ENCODE peak calls at places on chromosome 10, in seven cellular contexts. One of them, this sample, is unnamed.

GRCh38 chr10:32379314-32379949 is 32.5 kb upstream of the EPC1 start:
- DNase-seq in A549: no peak
- DNase-seq in chondrocyte: no peak
- DNase-seq in activated B cell treated with CpG ODN at 0.5 μM for 24 hours: no peak
- DNase-seq in cardiac muscle cell: peak; percentile 75
- DNase-seq in astrocyte of the cerebellum: peak; percentile 49
- DNase-seq in PC-3: peak; percentile 93
- DNase-seq in this sample: peak; percentile 39

GRCh38 chr10:76973515-76974289 is 663.9 kb downstream of the KCNMA1 start:
- DNase-seq in A549: no peak
- DNase-seq in chondrocyte: no peak
- DNase-seq in activated B cell treated with CpG ODN at 0.5 μM for 24 hours: no peak
- DNase-seq in cardiac muscle cell: no peak
- DNase-seq in astrocyte of the cerebellum: no peak
- DNase-seq in PC-3: peak; percentile 99
- DNase-seq in this sample: no peak

GRCh38 chr10:80122746-80123145 is 9.8 kb upstream of the PLAC9 start:
- DNase-seq in A549: no peak
- DNase-seq in chondrocyte: no peak
- DNase-seq in activated B cell treated with CpG ODN at 0.5 μM for 24 hours: no peak
- DNase-seq in cardiac muscle cell: no peak
- DNase-seq in astrocyte of the cerebellum: no peak
- DNase-seq in PC-3: no peak
- DNase-seq in this sample: no peak

GRCh38 chr10:29957887-29958330 is 101.5 kb downstream of the JCAD start:
- DNase-seq in A549: no peak
- DNase-seq in chondrocyte: no peak
- DNase-seq in activated B cell treated with CpG ODN at 0.5 μM for 24 hours: no peak
- DNase-seq in cardiac muscle cell: no peak
- DNase-seq in astrocyte of the cerebellum: peak; percentile 36
- DNase-seq in PC-3: no peak
- DNase-seq in this sample: no peak

GRCh38 chr10:67803588-67804394 is 34.2 kb downstream of the DNAJC12 start:
- DNase-seq in A549: peak; percentile 25
- DNase-seq in chondrocyte: no peak
- DNase-seq in activated B cell treated with CpG ODN at 0.5 μM for 24 hours: no peak
- DNase-seq in cardiac muscle cell: no peak
- DNase-seq in astrocyte of the cerebellum: no peak
- DNase-seq in PC-3: no peak
- DNase-seq in this sample: peak; percentile 59

GRCh38 chr10:43120948-43121290 is 17.3 kb upstream of the CSGALNACT2 start:
- DNase-seq in A549: no peak
- DNase-seq in chondrocyte: no peak
- DNase-seq in activated B cell treated with CpG ODN at 0.5 μM for 24 hours: no peak
- DNase-seq in cardiac muscle cell: no peak
- DNase-seq in astrocyte of the cerebellum: no peak
- DNase-seq in PC-3: no peak
- DNase-seq in this sample: peak; percentile 88

GRCh38 chr10:13851906-13852305 is 265.1 kb downstream of the PRPF18 start:
- DNase-seq in A549: no peak
- DNase-seq in chondrocyte: no peak
- DNase-seq in activated B cell treated with CpG ODN at 0.5 μM for 24 hours: no peak
- DNase-seq in cardiac muscle cell: no peak
- DNase-seq in astrocyte of the cerebellum: no peak
- DNase-seq in PC-3: no peak
- DNase-seq in this sample: no peak

GRCh38 chr10:22386396-22386928 is 41.2 kb downstream of the SPAG6 start:
- DNase-seq in A549: no peak
- DNase-seq in chondrocyte: no peak
- DNase-seq in activated B cell treated with CpG ODN at 0.5 μM for 24 hours: no peak
- DNase-seq in cardiac muscle cell: peak; percentile 51
- DNase-seq in astrocyte of the cerebellum: no peak
- DNase-seq in PC-3: no peak
- DNase-seq in this sample: no peak

GRCh38 chr10:26939290-26939956 is 78.7 kb upstream of the ABI1 start:
- DNase-seq in A549: no peak
- DNase-seq in chondrocyte: no peak
- DNase-seq in activated B cell treated with CpG ODN at 0.5 μM for 24 hours: no peak
- DNase-seq in cardiac muscle cell: no peak
- DNase-seq in astrocyte of the cerebellum: no peak
- DNase-seq in PC-3: no peak
- DNase-seq in this sample: no peak

GRCh38 chr10:110200518-110200917 is 6.9 kb upstream of the MXI1 start:
- DNase-seq in A549: no peak
- DNase-seq in chondrocyte: no peak
- DNase-seq in activated B cell treated with CpG ODN at 0.5 μM for 24 hours: no peak
- DNase-seq in cardiac muscle cell: no peak
- DNase-seq in astrocyte of the cerebellum: no peak
- DNase-seq in PC-3: no peak
- DNase-seq in this sample: no peak
- TF ChIP-seq CTCF in A549: no peak
- TF ChIP-seq CTCF in chondrocyte: no peak
- TF ChIP-seq CTCF in activated B cell treated with CpG ODN at 0.5 μM for 24 hours: no peak
- TF ChIP-seq CTCF in cardiac muscle cell: no peak
- TF ChIP-seq CTCF in astrocyte of the cerebellum: no peak
- TF ChIP-seq CTCF in PC-3: no peak
- TF ChIP-seq CTCF in this sample: no peak

GRCh38 chr10:61905837-61906236 is 4.3 kb downstream of the ARID5B start:
- DNase-seq in A549: no peak
- DNase-seq in chondrocyte: no peak
- DNase-seq in activated B cell treated with CpG ODN at 0.5 μM for 24 hours: no peak
- DNase-seq in cardiac muscle cell: no peak
- DNase-seq in astrocyte of the cerebellum: no peak
- DNase-seq in PC-3: no peak
- DNase-seq in this sample: no peak

GRCh38 chr10:61903184-61903990 is 1.9 kb downstream of the ARID5B start:
- DNase-seq in A549: peak; percentile 35
- DNase-seq in chondrocyte: no peak
- DNase-seq in activated B cell treated with CpG ODN at 0.5 μM for 24 hours: peak; percentile 76
- DNase-seq in cardiac muscle cell: peak; percentile 51
- DNase-seq in astrocyte of the cerebellum: no peak
- DNase-seq in PC-3: peak; percentile 78
- DNase-seq in this sample: peak; percentile 87

GRCh38 chr10:61903991-61904350 is 2.5 kb downstream of the ARID5B start:
- DNase-seq in A549: no peak
- DNase-seq in chondrocyte: no peak
- DNase-seq in activated B cell treated with CpG ODN at 0.5 μM for 24 hours: no peak
- DNase-seq in cardiac muscle cell: no peak
- DNase-seq in astrocyte of the cerebellum: no peak
- DNase-seq in PC-3: peak; percentile 97
- DNase-seq in this sample: no peak

GRCh38 chr10:61905446-61905725 is 3.9 kb downstream of the ARID5B start:
- DNase-seq in A549: no peak
- DNase-seq in chondrocyte: no peak
- DNase-seq in activated B cell treated with CpG ODN at 0.5 μM for 24 hours: no peak
- DNase-seq in cardiac muscle cell: no peak
- DNase-seq in astrocyte of the cerebellum: no peak
- DNase-seq in PC-3: no peak
- DNase-seq in this sample: no peak

GRCh38 chr10:61904711-61905445 is 3.4 kb downstream of the ARID5B start:
- DNase-seq in A549: peak; percentile 55
- DNase-seq in chondrocyte: no peak
- DNase-seq in activated B cell treated with CpG ODN at 0.5 μM for 24 hours: no peak
- DNase-seq in cardiac muscle cell: peak; percentile 7
- DNase-seq in astrocyte of the cerebellum: no peak
- DNase-seq in PC-3: peak; percentile 96
- DNase-seq in this sample: peak; percentile 84
- TF ChIP-seq CTCF in A549: peak; percentile 6
- TF ChIP-seq CTCF in chondrocyte: peak; percentile 79
- TF ChIP-seq CTCF in activated B cell treated with CpG ODN at 0.5 μM for 24 hours: peak; percentile 35
- TF ChIP-seq CTCF in cardiac muscle cell: peak; percentile 42
- TF ChIP-seq CTCF in astrocyte of the cerebellum: peak; percentile 50
- TF ChIP-seq CTCF in PC-3: peak; percentile 68
- TF ChIP-seq CTCF in this sample: peak; percentile 61

DNA sequence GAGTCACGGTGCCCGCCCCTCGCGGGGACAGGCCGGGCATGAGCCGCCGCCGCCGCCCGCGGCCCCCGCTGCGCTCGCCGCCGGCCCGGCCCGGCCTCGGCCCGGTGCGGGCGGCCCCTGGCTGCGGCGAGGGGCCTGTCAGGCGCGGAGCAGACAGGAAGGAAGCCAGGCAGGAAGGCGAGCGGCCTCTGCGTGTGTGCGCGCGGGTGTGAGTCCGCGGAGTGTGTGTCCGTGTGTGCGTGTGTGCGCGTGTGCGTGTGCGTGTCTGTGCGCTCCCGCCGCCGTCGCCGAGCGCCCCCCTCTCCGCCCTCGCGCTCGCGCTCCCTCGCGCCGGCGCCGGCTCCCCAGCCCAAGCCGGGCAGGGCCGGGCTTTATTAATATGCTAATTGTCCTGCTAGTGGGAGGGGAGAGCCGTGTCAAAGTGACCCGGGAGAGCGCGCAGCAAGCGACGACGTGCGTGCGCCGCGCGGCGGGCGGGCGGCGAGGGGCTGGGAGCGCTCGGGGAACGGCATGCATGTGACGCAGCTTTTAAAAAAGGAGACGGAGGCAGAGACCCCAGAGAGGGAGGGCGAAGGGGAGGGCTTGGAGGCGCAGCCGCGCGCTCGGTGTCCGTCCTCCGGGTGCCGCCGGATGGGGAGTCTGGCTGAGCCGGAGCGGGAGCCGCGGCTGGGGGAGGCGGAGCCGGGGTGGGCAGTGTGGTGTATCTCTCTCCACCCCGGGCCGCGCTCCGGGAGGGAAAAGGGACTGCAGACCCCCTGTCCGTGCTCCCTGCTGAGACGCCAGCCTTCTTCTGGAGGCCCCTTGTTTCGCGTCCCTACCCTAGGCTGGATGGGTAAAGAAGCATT is at the start of gene LDB1:
- DNase-seq in A549: peak; percentile 81
- DNase-seq in chondrocyte: no peak
- DNase-seq in activated B cell treated with CpG ODN at 0.5 μM for 24 hours: peak; percentile 73
- DNase-seq in cardiac muscle cell: peak; percentile 92
- DNase-seq in astrocyte of the cerebellum: no peak
- DNase-seq in PC-3: peak; percentile 65
- DNase-seq in this sample: peak; percentile 72
- TF ChIP-seq CTCF in A549: peak; percentile 4
- TF ChIP-seq CTCF in chondrocyte: peak; percentile 48
- TF ChIP-seq CTCF in activated B cell treated with CpG ODN at 0.5 μM for 24 hours: no peak
- TF ChIP-seq CTCF in cardiac muscle cell: no peak
- TF ChIP-seq CTCF in astrocyte of the cerebellum: no peak
- TF ChIP-seq CTCF in PC-3: no peak
- TF ChIP-seq CTCF in this sample: no peak

DNA sequence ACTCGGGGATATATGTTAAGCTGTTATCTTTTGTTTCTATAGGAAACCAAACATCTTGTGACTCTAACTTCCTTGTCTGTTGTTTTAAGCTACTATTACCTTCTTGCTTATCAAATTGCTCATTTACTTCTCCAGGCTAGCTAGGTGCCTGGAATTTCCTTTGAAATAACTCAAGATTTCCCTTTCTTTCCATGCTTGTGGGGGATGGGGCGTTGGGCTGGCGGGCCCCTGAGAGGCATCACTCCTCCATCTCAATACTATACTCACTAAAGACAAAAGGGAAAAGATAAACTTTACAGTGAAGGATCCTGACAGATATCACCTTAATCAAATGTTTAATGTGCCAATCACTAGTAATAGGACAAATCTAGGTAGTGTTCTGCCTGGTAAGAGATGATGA is 34.7 kb upstream of the MYO3A start:
- DNase-seq in A549: no peak
- DNase-seq in chondrocyte: no peak
- DNase-seq in activated B cell treated with CpG ODN at 0.5 μM for 24 hours: no peak
- DNase-seq in cardiac muscle cell: no peak
- DNase-seq in astrocyte of the cerebellum: no peak
- DNase-seq in PC-3: no peak
- DNase-seq in this sample: no peak
- TF ChIP-seq CTCF in A549: no peak
- TF ChIP-seq CTCF in chondrocyte: no peak
- TF ChIP-seq CTCF in activated B cell treated with CpG ODN at 0.5 μM for 24 hours: no peak
- TF ChIP-seq CTCF in cardiac muscle cell: no peak
- TF ChIP-seq CTCF in astrocyte of the cerebellum: no peak
- TF ChIP-seq CTCF in PC-3: no peak
- TF ChIP-seq CTCF in this sample: no peak

DNA sequence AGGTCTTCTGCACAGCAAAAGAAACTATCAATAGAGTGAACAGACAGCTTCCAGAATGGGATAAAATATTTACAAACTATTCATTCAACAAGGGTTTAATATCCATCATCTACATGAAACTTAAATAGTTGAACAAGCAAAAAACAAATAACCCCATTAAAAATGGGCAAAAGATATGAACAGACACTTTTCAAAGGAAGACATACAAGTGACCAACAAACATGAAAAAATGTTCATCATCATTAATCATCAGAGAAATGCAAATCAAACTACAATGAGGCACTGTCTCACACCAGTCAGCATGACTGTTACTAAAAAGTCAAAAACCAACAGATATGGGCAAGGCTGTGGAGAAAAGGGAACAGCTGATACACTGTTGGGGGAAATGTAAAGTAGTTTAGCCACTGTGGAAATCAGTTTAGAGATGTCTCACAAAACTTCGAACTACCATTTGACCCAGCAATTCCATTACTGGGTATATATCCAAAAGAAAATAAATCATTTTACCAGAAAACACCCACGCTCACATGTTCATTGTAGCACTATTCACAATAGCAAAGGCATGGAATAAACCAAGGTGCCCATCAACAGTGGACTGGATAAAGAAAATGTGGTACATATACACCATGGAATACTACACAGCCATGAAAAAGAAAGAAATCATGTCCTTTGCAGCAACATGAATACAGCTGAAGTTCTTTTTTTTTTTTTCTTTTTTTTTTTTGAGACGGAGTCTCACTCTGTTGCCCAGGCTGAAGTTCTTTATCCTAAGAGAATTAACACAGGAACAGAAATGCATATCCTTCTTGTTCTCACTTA is 172.6 kb downstream of the KLF6 start:
- DNase-seq in A549: no peak
- DNase-seq in chondrocyte: no peak
- DNase-seq in activated B cell treated with CpG ODN at 0.5 μM for 24 hours: no peak
- DNase-seq in cardiac muscle cell: no peak
- DNase-seq in astrocyte of the cerebellum: no peak
- DNase-seq in PC-3: no peak
- DNase-seq in this sample: no peak
- TF ChIP-seq CTCF in A549: no peak
- TF ChIP-seq CTCF in chondrocyte: no peak
- TF ChIP-seq CTCF in activated B cell treated with CpG ODN at 0.5 μM for 24 hours: no peak
- TF ChIP-seq CTCF in cardiac muscle cell: no peak
- TF ChIP-seq CTCF in astrocyte of the cerebellum: no peak
- TF ChIP-seq CTCF in PC-3: no peak
- TF ChIP-seq CTCF in this sample: no peak

DNA sequence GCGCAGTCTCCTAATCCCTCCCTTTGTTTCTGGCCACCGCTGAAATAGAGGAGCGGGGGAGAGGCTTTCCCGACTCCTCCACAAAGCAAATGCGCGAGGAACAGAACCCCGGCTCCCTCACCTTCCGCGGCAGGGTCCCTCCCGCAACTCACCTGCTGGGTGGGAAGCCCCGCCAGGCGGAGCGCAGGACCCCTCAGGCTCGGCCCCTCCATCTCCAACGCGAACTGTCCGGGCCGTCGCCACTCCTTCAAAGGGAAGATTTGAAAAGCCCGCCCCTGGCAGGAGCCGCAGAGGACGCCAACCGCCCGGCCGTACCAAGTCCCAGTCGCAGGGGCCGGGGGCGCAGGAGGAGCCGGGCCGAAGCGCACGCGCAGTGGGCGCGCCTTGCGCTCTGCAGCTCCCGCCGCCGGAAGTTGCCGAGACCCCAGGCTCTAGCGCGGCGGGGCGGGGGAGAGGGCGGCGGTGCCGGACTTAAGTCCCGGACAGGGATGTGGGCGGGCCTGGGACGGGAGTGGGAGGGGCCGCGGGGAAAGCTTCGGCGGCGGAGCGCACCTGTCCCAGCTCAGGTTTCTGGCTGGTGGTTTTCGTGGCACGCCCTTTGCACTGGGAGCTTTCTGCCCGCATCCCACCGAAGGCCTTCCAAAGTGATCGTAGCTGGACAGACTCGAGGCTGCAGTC is at the start of gene RTKN2:
- DNase-seq in A549: peak; percentile 55
- DNase-seq in chondrocyte: peak; percentile 95
- DNase-seq in activated B cell treated with CpG ODN at 0.5 μM for 24 hours: peak; percentile 64
- DNase-seq in cardiac muscle cell: peak; percentile 99
- DNase-seq in astrocyte of the cerebellum: peak; percentile 57
- DNase-seq in PC-3: peak; percentile 100
- DNase-seq in this sample: peak; percentile 72
- TF ChIP-seq CTCF in A549: no peak
- TF ChIP-seq CTCF in chondrocyte: no peak
- TF ChIP-seq CTCF in activated B cell treated with CpG ODN at 0.5 μM for 24 hours: no peak
- TF ChIP-seq CTCF in cardiac muscle cell: no peak
- TF ChIP-seq CTCF in astrocyte of the cerebellum: no peak
- TF ChIP-seq CTCF in PC-3: no peak
- TF ChIP-seq CTCF in this sample: no peak

This sample was measured in activated CD8-positive, alpha-beta T cell treated with anti-CD3 and anti-CD28 coated beads for 36 hours.